ENCODE peak calls at places on chromosomes 12 and 14, in seven cellular contexts. N is GM23338, G is astrocyte, Q is IMR-90, S is A549, I is neural progenitor cell, C is SK-N-SH. O is an unnamed sample.
A peak's percentile ranks its signal among the peaks of the same experiment; 100 is the strongest.

GRCh38 chr14:101527987-101528386 is 33.3 kb upstream of the DIO3 start:
- DNase-seq in G (no peak), S (no peak), I (no peak), C (no peak), Q (no peak), N (no peak), O (no peak)

GRCh38 chr14:61116369-61116768 is 135.3 kb downstream of the SLC38A6 start:
- DNase-seq in Q (no peak), I (no peak), G (no peak), C (no peak), N (no peak), S (no peak), O (no peak)

GRCh38 chr12:50840809-50841487 is 1.8 kb upstream of the TMPRSS12 start:
- DNase-seq in N (no peak), S (no peak), Q (no peak), I (no peak), C (no peak), G (no peak), O (no peak)

GRCh38 chr12:27571463-27571862 is 47.5 kb downstream of the PPFIBP1 start:
- DNase-seq in S (no peak), N (no peak), I (no peak), C (no peak), Q (peak; percentile 91), G (peak; percentile 98), O (peak; percentile 98)

GRCh38 chr14:62179367-62180018 is 417.3 kb downstream of the SNAPC1 start:
- DNase-seq in I (peak; percentile 87), N (peak; percentile 90), C (peak; percentile 22), Q (peak; percentile 91), G (peak; percentile 83), S (peak; percentile 26), O (peak; percentile 95)

GRCh38 chr14:22627506-22628263 is 16.5 kb downstream of the OR6J1 start:
- DNase-seq in I (no peak), Q (no peak), N (peak; percentile 36), C (no peak), G (no peak), S (no peak), O (no peak)

GRCh38 chr12:108568653-108569154 is 6.3 kb downstream of the ISCU start:
- DNase-seq in G (no peak), N (no peak), S (no peak), Q (no peak), I (no peak), C (no peak), O (no peak)

GRCh38 chr14:95432152-95433093 is 84.0 kb downstream of the SYNE3 start:
- DNase-seq in N (peak; percentile 76), C (peak; percentile 87), I (peak; percentile 73), G (no peak), S (peak; percentile 65), Q (peak; percentile 6), O (peak; percentile 23)

GRCh38 chr14:71006200-71006563 is 98.9 kb downstream of the PCNX1 start:
- DNase-seq in G (peak; percentile 20), Q (peak; percentile 36), I (no peak), C (no peak), S (no peak), N (no peak), O (no peak)

GRCh38 chr12:121334513-121335343 is 17.5 kb downstream of the ANAPC5 start:
- DNase-seq in N (peak; percentile 86), G (peak; percentile 61), I (peak; percentile 72), S (peak; percentile 75), C (peak; percentile 64), Q (peak; percentile 78), O (peak; percentile 67)

GRCh38 chr14:51014086-51014485 is 69.8 kb upstream of the PYGL start:
- DNase-seq in Q (peak; percentile 67), C (no peak), G (peak; percentile 89), S (no peak), N (no peak), I (peak; percentile 40), O (peak; percentile 93)

GRCh38 chr12:25771062-25771461 is 187.4 kb upstream of the RASSF8 start:
- DNase-seq in I (no peak), S (no peak), G (peak; percentile 67), C (no peak), Q (peak; percentile 55), N (no peak), O (peak; percentile 70)

GRCh38 chr12:44835641-44836379 is 40.3 kb downstream of the NELL2 start:
- DNase-seq in C (no peak), Q (no peak), G (peak; percentile 0), I (no peak), N (no peak), S (no peak), O (peak; percentile 1)

GRCh38 chr14:105647784-105648608 is 121.6 kb downstream of the TMEM121 start:
- DNase-seq in I (no peak), C (no peak), Q (no peak), S (no peak), N (no peak), G (no peak), O (no peak)

GRCh38 chr12:96879301-96879700 is 27.8 kb upstream of the NEDD1 start:
- DNase-seq in G (peak; percentile 47), Q (no peak), N (no peak), I (no peak), S (no peak), C (no peak), O (no peak)

GRCh38 chr14:81464253-81465001 is 64.3 kb upstream of the STON2 start:
- DNase-seq in S (peak; percentile 60), C (peak; percentile 66), I (peak; percentile 69), G (peak; percentile 26), N (peak; percentile 80), Q (peak; percentile 64), O (peak; percentile 39)

GRCh38 chr12:79688376-79689040 is 2.3 kb downstream of the PAWR start:
- DNase-seq in G (no peak), N (no peak), I (no peak), S (no peak), Q (no peak), C (no peak), O (no peak)

GRCh38 chr14:78157855-78158436 is 12.2 kb upstream of the NRXN3 start:
- DNase-seq in Q (peak; percentile 1), C (no peak), N (peak; percentile 54), S (no peak), G (peak; percentile 29), I (peak; percentile 71), O (peak; percentile 49)

GRCh38 chr12:69052613-69053408 is 119.8 kb upstream of the CPM start:
- DNase-seq in Q (peak; percentile 83), I (no peak), C (no peak), N (peak; percentile 66), S (peak; percentile 66), G (peak; percentile 91), O (peak; percentile 94)

GRCh38 chr12:69055280-69055679 is 122.3 kb upstream of the CPM start:
- DNase-seq in C (no peak), Q (no peak), G (no peak), I (no peak), S (no peak), N (no peak), O (no peak)

GRCh38 chr12:69055706-69056105 is 122.7 kb upstream of the CPM start:
- DNase-seq in N (no peak), Q (no peak), S (no peak), I (no peak), C (no peak), G (no peak), O (no peak)

GRCh38 chr12:69056743-69057515 is 124.0 kb upstream of the CPM start:
- DNase-seq in G (peak; percentile 62), S (no peak), Q (peak; percentile 66), C (no peak), N (no peak), I (no peak), O (peak; percentile 78)

GRCh38 chr12:69054343-69055056 is 121.5 kb upstream of the CPM start:
- DNase-seq in I (no peak), G (no peak), S (no peak), C (no peak), Q (no peak), N (no peak), O (no peak)
- H3K4me1 ChIP-seq in I (no peaks in the 10 kb centered on the region), G (peaks cover 21% of the 10 kb centered on the region), S (peaks cover 22% of the 10 kb centered on the region), C (no peaks in the 10 kb centered on the region), Q (peaks cover 15% of the 10 kb centered on the region), N (peaks cover 16% of the 10 kb centered on the region), O (peaks cover 17% of the 10 kb centered on the region)

GRCh38 chr12:125340791-125341190 is 275.6 kb downstream of the AACS start:
- DNase-seq in N (no peak), I (no peak), S (no peak), C (no peak), G (peak; percentile 84), Q (peak; percentile 52), O (peak; percentile 89)

GRCh38 chr12:125351788-125352187 is 286.6 kb downstream of the AACS start:
- DNase-seq in C (no peak), Q (no peak), I (no peak), G (no peak), S (no peak), N (peak; percentile 52), O (no peak)

GRCh38 chr12:125341422-125341821 is 276.2 kb downstream of the AACS start:
- DNase-seq in S (no peak), G (no peak), C (no peak), I (no peak), Q (no peak), N (no peak), O (no peak)

GRCh38 chr12:125343649-125344048 is 278.4 kb downstream of the AACS start:
- DNase-seq in G (no peak), I (no peak), C (no peak), N (no peak), S (no peak), Q (no peak), O (no peak)

GRCh38 chr12:125346361-125346760 is 281.1 kb downstream of the AACS start:
- DNase-seq in S (no peak), Q (no peak), I (no peak), N (peak; percentile 73), C (no peak), G (no peak), O (no peak)
- TF ChIP-seq CTCF in S (no peak), Q (no peak), I (peak; percentile 37), N (peak; percentile 55), C (no peak), G (no peak), O (no peak)

GRCh38 chr12:94205738-94206310 is 57.4 kb downstream of the PLXNC1 start:
- DNase-seq in Q (no peak), C (no peak), I (no peak), G (no peak), N (no peak), S (no peak), O (no peak)

GRCh38 chr12:94208433-94208921 is 60.1 kb downstream of the PLXNC1 start:
- DNase-seq in Q (no peak), I (no peak), C (no peak), N (no peak), G (no peak), S (no peak), O (no peak)

GRCh38 chr12:94206886-94207285 is 58.5 kb downstream of the PLXNC1 start:
- DNase-seq in Q (no peak), C (no peak), G (no peak), S (no peak), N (no peak), I (no peak), O (peak; percentile 21)

GRCh38 chr12:94209240-94209639 is 60.9 kb downstream of the PLXNC1 start:
- DNase-seq in C (no peak), Q (no peak), I (no peak), S (no peak), N (no peak), G (no peak), O (no peak)

GRCh38 chr12:94207467-94208432 is 59.4 kb downstream of the PLXNC1 start:
- DNase-seq in G (no peak), Q (no peak), I (no peak), N (no peak), C (no peak), S (no peak), O (peak; percentile 7)
- H3K4me2 ChIP-seq in G (no peak overlapping the region), Q (no peak overlapping the region), I (no peak overlapping the region), N (no peak overlapping the region), C (no peak overlapping the region), S (no peak overlapping the region), O (no peak overlapping the region)

GRCh38 chr14:69626132-69626500 is 14.7 kb downstream of the SUSD6 start:
- DNase-seq in Q (no peak), N (no peak), I (no peak), S (no peak), G (no peak), C (no peak), O (no peak)
- H3K4me1 ChIP-seq in Q (peaks cover 24% of the 10 kb centered on the region), N (peaks cover 8% of the 10 kb centered on the region), I (peaks cover 28% of the 10 kb centered on the region), S (no peaks in the 10 kb centered on the region), G (peaks cover 9% of the 10 kb centered on the region), C (peaks cover 20% of the 10 kb centered on the region), O (peaks cover 27% of the 10 kb centered on the region)